ENCODE peak calls at places on chromosomes 1 and 21, in eight cellular contexts. F is transverse colon, I is HFFc6, T is fibroblast of the aortic adventitia, Y is HFF-Myc, C is RWPE1, Q is left lung, R is WTC11. X is an unnamed sample.
A peak's percentile ranks its signal among the peaks of the same experiment; 100 is the strongest.

GRCh38 chr1:210669951-210670350 is 341.2 kb downstream of the HHAT start:
- DNase-seq in F (no peak), I (no peak), T (no peak), Y (no peak), C (no peak), Q (no peak), R (no peak), X (no peak)

GRCh38 chr1:235068155-235069121 is 60.2 kb downstream of the TOMM20 start:
- DNase-seq in F (no peak), I (peak; percentile 58), T (peak; percentile 75), Y (no peak), C (peak; percentile 86), Q (no peak), R (no peak), X (peak; percentile 100)

GRCh38 chr21:38804617-38805281 is 980 bp upstream of the ETS2 start:
- DNase-seq in F (peak; percentile 86), I (no peak), T (peak; percentile 50), Y (no peak), C (no peak), Q (peak; percentile 80), R (peak; percentile 63), X (peak; percentile 93)

GRCh38 chr1:4587721-4588120 is 66.7 kb upstream of the AJAP1 start:
- DNase-seq in F (no peak), I (no peak), T (no peak), Y (no peak), C (no peak), Q (no peak), R (no peak), X (no peak)

GRCh38 chr1:212984522-212985291 is 31.0 kb downstream of the ANGEL2 start:
- DNase-seq in F (no peak), I (no peak), T (no peak), Y (no peak), C (no peak), Q (no peak), R (no peak), X (no peak)

GRCh38 chr1:29245876-29246275 is 9.6 kb downstream of the PTPRU start:
- DNase-seq in F (peak; percentile 27), I (peak; percentile 45), T (peak; percentile 52), Y (no peak), C (peak; percentile 58), Q (no peak), R (no peak), X (peak; percentile 44)

GRCh38 chr21:37907076-37907475 is 9.2 kb downstream of the KCNJ6 start:
- DNase-seq in F (no peak), I (no peak), T (no peak), Y (no peak), C (no peak), Q (no peak), R (no peak), X (no peak)

GRCh38 chr1:67347688-67348472 is 40.2 kb downstream of the IL12RB2 start:
- DNase-seq in F (peak; percentile 12), I (peak; percentile 36), T (peak; percentile 68), Y (no peak), C (peak; percentile 86), Q (no peak), R (peak; percentile 49), X (peak; percentile 99)

GRCh38 chr1:2392071-2392442 is 416 bp downstream of the RER1 start:
- DNase-seq in F (no peak), I (no peak), T (no peak), Y (no peak), C (no peak), Q (no peak), R (no peak), X (no peak)

GRCh38 chr1:228989992-228990827 is 254.9 kb downstream of the RHOU start:
- DNase-seq in F (peak; percentile 49), I (no peak), T (peak; percentile 38), Y (no peak), C (no peak), Q (peak; percentile 87), R (no peak), X (no peak)

GRCh38 chr1:61447339-61448016 is 277.5 kb downstream of the TM2D1 start:
- DNase-seq in F (no peak), I (no peak), T (no peak), Y (no peak), C (no peak), Q (no peak), R (no peak), X (no peak)

GRCh38 chr1:61446531-61446991 is 278.4 kb downstream of the TM2D1 start:
- DNase-seq in F (no peak), I (no peak), T (peak; percentile 46), Y (no peak), C (no peak), Q (no peak), R (no peak), X (no peak)

GRCh38 chr1:61448934-61449368 is 276.0 kb downstream of the TM2D1 start:
- DNase-seq in F (peak; percentile 37), I (no peak), T (peak; percentile 100), Y (no peak), C (no peak), Q (peak; percentile 38), R (no peak), X (peak; percentile 64)

GRCh38 chr1:61449410-61449809 is 275.5 kb downstream of the TM2D1 start:
- DNase-seq in F (no peak), I (no peak), T (no peak), Y (no peak), C (no peak), Q (no peak), R (no peak), X (no peak)

GRCh38 chr1:61448017-61448383 is 276.9 kb downstream of the TM2D1 start:
- DNase-seq in F (no peak), I (no peak), T (peak; percentile 14), Y (no peak), C (no peak), Q (no peak), R (no peak), X (no peak)
- TF ChIP-seq CTCF in F (no peak), I (no peak), T (no peak), Y (no peak), C (no peak), Q (no peak), R (no peak), X (no peak)

GRCh38 chr1:43143441-43143888 is 28.6 kb downstream of the EBNA1BP2 start:
- DNase-seq in F (no peak), I (no peak), T (no peak), Y (no peak), C (no peak), Q (no peak), R (peak; percentile 66), X (peak; percentile 38)
- TF ChIP-seq CTCF in F (no peak), I (peak; percentile 64), T (no peak), Y (peak; percentile 62), C (no peak), Q (no peak), R (peak; percentile 89), X (peak; percentile 51)

GRCh38 chr1:58000821-58001220 is 545.7 kb downstream of the OMA1 start:
- DNase-seq in F (no peak), I (no peak), T (no peak), Y (no peak), C (no peak), Q (no peak), R (no peak), X (no peak)

GRCh38 chr1:58005212-58005611 is 541.3 kb downstream of the OMA1 start:
- DNase-seq in F (no peak), I (no peak), T (no peak), Y (no peak), C (no peak), Q (no peak), R (no peak), X (no peak)

GRCh38 chr1:58006421-58007032 is 540.0 kb downstream of the OMA1 start:
- DNase-seq in F (no peak), I (no peak), T (no peak), Y (no peak), C (no peak), Q (no peak), R (peak; percentile 62), X (no peak)

DNA sequence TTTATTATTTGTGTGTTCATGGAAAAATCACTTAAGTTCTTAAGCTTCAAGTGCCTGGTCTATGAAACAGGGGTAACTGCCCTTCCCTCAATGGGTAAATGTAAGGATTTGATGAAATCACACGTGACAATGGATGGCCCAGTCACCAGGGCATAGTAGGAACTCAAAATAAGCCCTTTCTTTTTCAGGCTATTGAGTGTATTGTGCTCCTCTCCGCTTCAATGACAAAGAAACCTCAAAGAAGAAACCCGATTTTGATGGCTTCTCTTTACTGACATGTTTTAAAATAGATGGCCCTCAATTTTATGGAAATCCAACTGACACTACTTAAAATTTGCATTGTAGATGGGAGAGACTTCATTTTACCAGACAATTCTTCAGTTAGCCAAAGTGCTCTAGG is 543.5 kb downstream of the OMA1 start:
- DNase-seq in F (no peak), I (no peak), T (no peak), Y (no peak), C (no peak), Q (no peak), R (no peak), X (no peak)
- TF ChIP-seq CTCF in F (no peak), I (no peak), T (no peak), Y (no peak), C (no peak), Q (no peak), R (no peak), X (no peak)

GRCh38 chr1:201537028-201537427 is 1.9 kb upstream of the NAV1 start:
- DNase-seq in F (no peak), I (no peak), T (peak; percentile 41), Y (no peak), C (no peak), Q (no peak), R (no peak), X (no peak)

GRCh38 chr1:201539561-201540404 is 856 bp downstream of the NAV1 start:
- DNase-seq in F (peak; percentile 37), I (peak; percentile 71), T (peak; percentile 59), Y (no peak), C (no peak), Q (no peak), R (peak; percentile 58), X (no peak)

GRCh38 chr1:201537966-201538617 is 835 bp upstream of the NAV1 start:
- DNase-seq in F (no peak), I (no peak), T (peak; percentile 45), Y (no peak), C (no peak), Q (no peak), R (no peak), X (no peak)

GRCh38 chr1:201537467-201537866 is 1.5 kb upstream of the NAV1 start:
- DNase-seq in F (no peak), I (no peak), T (no peak), Y (no peak), C (no peak), Q (no peak), R (no peak), X (no peak)

DNA sequence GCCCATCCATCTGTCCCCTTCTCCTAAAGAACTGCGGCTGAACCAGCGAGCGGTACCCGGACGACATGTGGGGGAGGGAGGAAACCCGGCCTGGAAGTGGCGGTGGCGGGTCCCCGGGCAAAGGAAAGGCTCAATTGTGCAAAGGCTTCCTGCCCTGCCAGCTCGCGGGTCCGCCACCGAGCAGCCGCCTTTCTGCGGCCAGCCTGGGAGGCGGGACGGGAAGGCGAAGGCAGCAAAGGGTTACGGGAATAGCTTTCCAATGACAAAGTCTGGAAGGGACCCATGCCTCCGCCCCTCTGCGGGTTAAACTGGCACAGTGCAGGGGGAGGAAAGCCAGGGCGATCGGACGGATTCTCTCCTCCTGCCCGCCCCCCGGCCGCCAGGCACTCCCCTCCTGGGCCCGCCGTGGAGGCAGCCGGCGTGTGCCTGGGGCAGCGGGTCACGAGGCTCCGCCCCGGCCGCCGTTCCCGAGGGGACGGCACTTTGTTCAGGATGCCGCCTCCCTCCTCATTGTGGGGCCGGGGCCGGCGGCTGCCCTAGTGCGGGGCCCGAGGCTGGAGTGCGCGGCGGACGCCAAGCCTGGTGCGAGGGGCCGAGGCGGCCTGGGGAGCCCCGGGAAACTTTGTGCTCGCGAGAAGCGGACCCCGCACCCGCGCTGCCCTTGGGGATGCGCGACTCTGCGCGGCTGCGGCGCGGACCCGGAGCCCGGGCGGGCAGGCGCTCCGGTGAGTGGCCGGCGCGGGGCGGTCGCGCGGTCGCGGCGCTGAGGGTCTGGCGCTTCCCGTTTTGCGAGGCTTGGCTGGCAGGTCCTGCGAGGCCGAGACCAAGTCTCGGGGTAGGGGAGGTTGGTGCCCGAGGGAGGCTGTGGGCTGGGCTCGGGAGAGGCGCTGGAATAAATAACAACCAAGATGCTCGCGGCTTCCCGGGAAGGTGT is at the start of gene NAV1:
- DNase-seq in F (peak; percentile 56), I (peak; percentile 90), T (peak; percentile 85), Y (no peak), C (peak; percentile 70), Q (peak; percentile 69), R (peak; percentile 65), X (no peak)
- TF ChIP-seq CTCF in F (no peak), I (no peak), T (no peak), Y (no peak), C (no peak), Q (no peak), R (no peak), X (no peak)

X was measured in foreskin keratinocyte.